ENCODE peak calls at places on chromosomes 7 and 10, in nine cellular contexts. Q is adrenal gland, I is cardiac muscle cell, K is mammary epithelial cell, B is tibial nerve, H is psoas muscle, S is bronchial epithelial cell, Z is osteoblast, W is HL-60. D is an unnamed sample.

GRCh38 chr7:148699024-148699771 is 495 bp downstream of the CUL1 start:
- DNase-seq in H (peak; percentile 83), B (peak; percentile 33), Q (peak; percentile 47), K (peak; percentile 64), S (no peak), Z (peak; percentile 92), I (peak; percentile 73), W (no peak), D (peak; percentile 34)

GRCh38 chr7:81662531-81662930 is 107.3 kb downstream of the HGF start:
- DNase-seq in S (no peak), K (no peak), I (no peak), Z (no peak), H (no peak), B (no peak), W (no peak), Q (no peak), D (no peak)

GRCh38 chr10:86087716-86088115 is 278.9 kb downstream of the GRID1 start:
- DNase-seq in S (no peak), K (no peak), H (no peak), B (no peak), W (no peak), I (no peak), Z (no peak), Q (no peak), D (peak; percentile 81)

GRCh38 chr7:25720427-25720826 is 431.6 kb upstream of the NFE2L3 start:
- DNase-seq in W (no peak), B (no peak), H (no peak), S (peak; percentile 7), K (peak; percentile 1), Q (no peak), Z (no peak), I (peak; percentile 23), D (no peak)

GRCh38 chr10:123272171-123272570 is 118.0 kb downstream of the BUB3 start:
- DNase-seq in H (no peak), W (no peak), S (no peak), I (no peak), K (no peak), Q (no peak), B (no peak), Z (no peak), D (no peak)

GRCh38 chr10:6171891-6172354 is 30.8 kb upstream of the PFKFB3 start:
- DNase-seq in W (no peak), I (peak; percentile 91), K (no peak), H (peak; percentile 86), Z (peak; percentile 97), B (peak; percentile 63), S (no peak), Q (no peak), D (peak; percentile 79)

GRCh38 chr10:22321831-22322662 is 1.1 kb downstream of the BMI1 start:
- DNase-seq in Z (peak; percentile 91), Q (peak; percentile 40), B (no peak), W (no peak), K (peak; percentile 23), S (no peak), H (peak; percentile 66), I (peak; percentile 32), D (no peak)

GRCh38 chr10:111076682-111077661 is at the start of gene ADRA2A:
- DNase-seq in K (peak; percentile 41), I (peak; percentile 47), Z (peak; percentile 95), S (no peak), Q (peak; percentile 30), B (no peak), H (no peak), W (no peak), D (peak; percentile 58)

GRCh38 chr7:45874408-45875131 is 1.7 kb upstream of the CCDC201 start:
- DNase-seq in I (peak; percentile 87), S (peak; percentile 87), H (no peak), W (no peak), Z (peak; percentile 93), K (peak; percentile 63), B (no peak), Q (no peak), D (no peak)

GRCh38 chr10:5564537-5565204 is 39.9 kb downstream of the CALML3 start:
- DNase-seq in B (no peak), K (no peak), I (peak; percentile 22), W (no peak), S (no peak), Q (no peak), Z (no peak), H (peak; percentile 18), D (no peak)

GRCh38 chr10:61643316-61643751 is 19.4 kb upstream of the CABCOCO1 start:
- DNase-seq in Q (no peak), I (peak; percentile 70), K (peak; percentile 27), H (no peak), Z (peak; percentile 15), S (peak; percentile 55), W (peak; percentile 12), B (no peak), D (no peak)

GRCh38 chr10:126945351-126946035 is 40.3 kb downstream of the DOCK1 start:
- DNase-seq in Z (no peak), Q (no peak), B (no peak), K (no peak), S (peak; percentile 17), I (no peak), W (no peak), H (no peak), D (no peak)

GRCh38 chr7:78345979-78346378 is 547.4 kb downstream of the PHTF2 start:
- DNase-seq in S (no peak), Z (no peak), Q (no peak), H (no peak), B (no peak), I (no peak), K (no peak), W (no peak), D (no peak)

DNA sequence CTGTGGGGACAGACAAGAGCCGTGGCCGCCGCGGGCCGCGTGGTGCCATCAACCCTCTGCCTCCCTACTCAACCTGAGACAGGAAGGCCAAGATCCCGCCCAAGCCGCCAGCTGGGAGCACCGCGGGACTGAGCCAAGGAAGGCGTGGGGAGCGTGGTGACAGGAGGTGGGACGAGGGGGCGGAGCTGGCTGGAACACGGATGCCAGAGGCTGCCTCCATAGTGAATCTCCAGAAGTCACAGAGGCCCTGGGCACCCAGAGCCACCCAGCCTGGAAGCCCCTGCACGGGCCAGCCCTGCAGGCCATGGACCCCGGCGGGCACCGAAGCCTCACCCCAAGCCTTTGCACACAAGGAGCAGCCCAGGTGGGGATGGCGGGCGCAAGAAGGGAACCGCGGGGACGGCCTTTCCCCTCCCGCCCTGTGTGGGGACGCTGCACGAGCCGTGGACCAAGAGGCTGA is 18.1 kb upstream of the DPYSL4 start:
- DNase-seq in Z (peak; percentile 73), I (no peak), W (no peak), H (peak; percentile 44), K (no peak), B (no peak), Q (no peak), S (no peak), D (peak; percentile 62)
- H3K27me3 ChIP-seq in Z (no peaks in the 10 kb centered on the region), I (peaks cover 7% of the 10 kb centered on the region), W (no peaks in the 10 kb centered on the region), H (no peaks in the 10 kb centered on the region), K (no peaks in the 10 kb centered on the region), B (peaks cover 42% of the 10 kb centered on the region), Q (no peaks in the 10 kb centered on the region), S (no peaks in the 10 kb centered on the region), D (no peaks in the 10 kb centered on the region)

GRCh38 chr7:30284298-30285066 is at the start of gene ZNRF2:
- DNase-seq in Z (peak; percentile 97), I (peak; percentile 100), W (peak; percentile 99), H (peak; percentile 100), B (peak; percentile 95), S (peak; percentile 98), Q (peak; percentile 99), K (peak; percentile 99), D (peak; percentile 92)
- TF ChIP-seq CTCF in Z (peak; percentile 20), I (peak; percentile 41), W (no peak), H (peak; percentile 46), B (peak; percentile 45), S (peak; percentile 56), Q (peak; percentile 37), K (no peak), D (peak; percentile 39)

GRCh38 chr7:150735596-150736358 is 1.4 kb upstream of the GIMAP5 start:
- DNase-seq in B (no peak), K (no peak), W (no peak), Z (no peak), H (no peak), I (no peak), Q (no peak), S (no peak), D (no peak)
- H3K4me3 ChIP-seq in B (no peak overlapping the region), K (no peak overlapping the region), W (no peak overlapping the region), Z (no peak overlapping the region), H (no peak overlapping the region), I (no peak overlapping the region), Q (no peak overlapping the region), S (no peak overlapping the region), D (no peak overlapping the region)

DNA sequence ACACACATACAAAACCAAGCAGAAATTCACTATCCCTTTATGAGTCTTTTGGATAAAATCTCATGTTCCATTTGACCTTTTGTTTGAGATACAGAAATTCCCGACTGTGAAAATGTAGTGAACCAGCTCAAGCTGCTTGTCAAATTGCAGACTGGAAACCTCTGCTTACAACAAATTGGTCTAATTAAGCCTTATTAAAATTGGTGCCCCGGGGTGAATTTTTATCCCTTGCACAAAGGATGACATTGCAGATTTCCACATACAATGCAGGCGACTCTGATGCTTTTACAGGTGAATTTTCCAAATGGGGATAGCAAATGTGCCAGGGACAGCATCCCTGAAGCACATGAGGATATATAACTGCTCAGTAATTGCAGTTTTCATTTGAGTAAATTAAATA is 257.3 kb downstream of the BMPER start:
- DNase-seq in H (no peak), S (no peak), K (no peak), Z (no peak), W (no peak), B (no peak), Q (no peak), I (no peak), D (no peak)
- H3K27me3 ChIP-seq in H (no peaks in the 10 kb centered on the region), S (no peaks in the 10 kb centered on the region), K (no peaks in the 10 kb centered on the region), Z (peaks cover 2% of the 10 kb centered on the region), W (no peaks in the 10 kb centered on the region), B (no peaks in the 10 kb centered on the region), Q (no peaks in the 10 kb centered on the region), I (no peaks in the 10 kb centered on the region), D (no peaks in the 10 kb centered on the region)

GRCh38 chr7:134034652-134035051 is 92.5 kb upstream of the LRGUK start:
- DNase-seq in Z (no peak), Q (no peak), W (no peak), B (no peak), S (peak; percentile 24), I (no peak), K (no peak), H (no peak), D (no peak)

GRCh38 chr7:134030460-134030865 is 96.7 kb upstream of the LRGUK start:
- DNase-seq in I (no peak), Z (no peak), B (no peak), H (no peak), K (no peak), S (no peak), Q (no peak), W (no peak), D (no peak)

GRCh38 chr7:134028853-134029252 is 98.3 kb upstream of the LRGUK start:
- DNase-seq in B (no peak), W (no peak), S (no peak), K (no peak), I (no peak), Z (no peak), H (no peak), Q (no peak), D (no peak)

GRCh38 chr7:134029743-134030142 is 97.4 kb upstream of the LRGUK start:
- DNase-seq in K (no peak), I (no peak), Z (no peak), B (no peak), W (no peak), S (no peak), H (no peak), Q (no peak), D (no peak)

GRCh38 chr7:134031835-134032617 is 95.1 kb upstream of the LRGUK start:
- DNase-seq in Z (peak; percentile 26), H (no peak), Q (no peak), W (no peak), K (no peak), S (peak; percentile 20), I (peak; percentile 4), B (no peak), D (no peak)
- TF ChIP-seq CTCF in Z (no peak), H (no peak), Q (no peak), W (no peak), K (peak; percentile 2), S (no peak), I (peak; percentile 10), B (no peak), D (no peak)